ENCODE peak calls at places on chromosomes 12 and 14, in five cellular contexts. N is breast epithelium, T is astrocyte, I is pancreas, E is endothelial cell of umbilical vein. U is an unnamed sample. For H3K4me1, the result is how much of the 10 kb centered on the place peaks cover.

GRCh38 chr12:28132398-28132797 is 57.9 kb upstream of the CCDC91 start:
- DNase-seq in I (no peak), E (no peak), T (no peak), N (no peak), U (no peak)

GRCh38 chr12:75727577-75727976 is 216.2 kb upstream of the KRR1 start:
- DNase-seq in I (no peak), E (no peak), T (no peak), N (no peak), U (no peak)

GRCh38 chr14:50038398-50039119 is 77.8 kb downstream of the VCPKMT start:
- DNase-seq in T (peak), I (no peak), E (no peak), N (no peak), U (no peak)

GRCh38 chr14:92759300-92759678 is 10.9 kb upstream of the LGMN start:
- DNase-seq in N (no peak), E (peak), I (no peak), T (no peak), U (no peak)

GRCh38 chr12:107377596-107378385 is 284.4 kb upstream of the CRY1 start:
- DNase-seq in I (no peak), E (no peak), T (peak), N (no peak), U (no peak)

GRCh38 chr14:79404874-79405273 is 806.4 kb downstream of the DIO2 start:
- DNase-seq in N (no peak), T (no peak), E (no peak), I (no peak), U (no peak)

GRCh38 chr14:68662395-68662794 is 130.5 kb downstream of the ZFP36L1 start:
- DNase-seq in T (no peak), N (no peak), I (peak), E (no peak), U (peak)

GRCh38 chr12:132471011-132471857 is 18.7 kb upstream of the FBRSL1 start:
- DNase-seq in E (no peak), N (no peak), I (no peak), T (no peak), U (no peak)

GRCh38 chr12:68587448-68587873 is 23.2 kb upstream of the RAP1B start:
- DNase-seq in I (no peak), N (no peak), T (peak), E (no peak), U (no peak)

GRCh38 chr14:72788255-72788654 is 105.6 kb downstream of the DPF3 start:
- DNase-seq in E (no peak), T (no peak), N (no peak), I (no peak), U (no peak)

GRCh38 chr12:50297027-50297426 is 13.7 kb upstream of the LIMA1 start:
- DNase-seq in E (peak), I (no peak), T (no peak), N (no peak), U (no peak)

DNA sequence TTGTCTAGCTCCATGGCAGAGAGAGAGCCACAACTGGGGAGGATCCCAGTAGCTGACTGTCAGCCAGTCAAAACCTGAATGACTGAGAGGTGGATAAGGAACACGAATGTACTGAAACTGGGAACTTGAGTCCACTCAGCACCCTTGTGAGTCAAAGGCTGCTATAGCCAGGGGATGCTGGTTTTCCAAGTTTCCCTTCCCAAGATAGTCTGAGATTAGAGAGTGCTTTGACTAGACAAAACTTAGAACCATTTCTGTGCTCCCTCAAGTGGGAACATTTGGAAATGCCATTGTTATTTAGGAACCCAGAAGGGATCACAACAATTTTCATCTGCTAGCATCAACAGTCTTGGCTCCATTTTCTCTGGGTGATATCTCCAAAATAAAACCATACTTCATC is 4.0 kb downstream of the PRKAG1 start:
- DNase-seq in N (no peak), T (no peak), E (no peak), I (no peak), U (no peak)
- TF ChIP-seq CTCF in N (no peak), T (peak), E (peak), I (no peak), U (no peak)

DNA sequence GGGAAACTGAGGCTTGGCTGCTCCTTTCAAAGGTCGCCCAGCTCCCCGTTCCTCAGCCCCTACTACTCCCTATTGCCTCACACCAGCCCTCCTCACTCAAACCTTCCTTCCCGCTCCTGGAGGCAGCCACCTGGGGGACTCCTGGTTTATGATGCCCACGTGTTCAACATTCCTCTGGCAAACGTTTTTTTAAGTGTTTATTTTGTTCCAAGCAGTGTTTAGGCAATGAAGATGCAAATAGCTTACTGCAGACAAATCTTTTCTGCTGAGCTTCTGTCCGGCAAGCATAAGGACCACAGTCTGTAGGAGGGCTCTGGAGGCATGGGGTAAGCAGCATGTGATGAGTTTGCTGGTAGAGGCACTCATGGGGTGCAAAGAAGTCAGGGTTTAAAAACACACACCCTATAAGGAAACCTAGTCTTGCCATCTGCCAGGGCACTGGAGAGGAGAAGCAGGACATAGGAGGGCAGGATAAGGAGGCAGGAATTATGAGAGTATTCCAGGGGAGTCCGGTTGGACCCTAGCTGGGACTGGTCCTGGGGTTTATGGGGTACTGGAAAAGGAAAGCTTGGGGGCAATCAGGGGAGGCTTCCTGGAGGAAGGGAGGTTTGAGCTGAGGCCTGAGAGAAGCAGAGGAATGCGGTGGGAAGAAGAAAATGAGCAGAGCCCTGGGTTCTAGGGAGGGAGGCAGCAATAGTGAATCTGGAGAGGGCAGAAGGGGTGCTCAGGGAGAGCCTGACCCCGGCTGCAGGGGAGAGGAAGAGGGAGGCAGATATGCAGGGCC is 123.3 kb downstream of the NCOR2 start:
- DNase-seq in N (no peak), T (no peak), I (no peak), E (no peak), U (no peak)
- H3K27ac ChIP-seq in N (peak), T (peak), I (peak), E (no peak), U (no peak)

DNA sequence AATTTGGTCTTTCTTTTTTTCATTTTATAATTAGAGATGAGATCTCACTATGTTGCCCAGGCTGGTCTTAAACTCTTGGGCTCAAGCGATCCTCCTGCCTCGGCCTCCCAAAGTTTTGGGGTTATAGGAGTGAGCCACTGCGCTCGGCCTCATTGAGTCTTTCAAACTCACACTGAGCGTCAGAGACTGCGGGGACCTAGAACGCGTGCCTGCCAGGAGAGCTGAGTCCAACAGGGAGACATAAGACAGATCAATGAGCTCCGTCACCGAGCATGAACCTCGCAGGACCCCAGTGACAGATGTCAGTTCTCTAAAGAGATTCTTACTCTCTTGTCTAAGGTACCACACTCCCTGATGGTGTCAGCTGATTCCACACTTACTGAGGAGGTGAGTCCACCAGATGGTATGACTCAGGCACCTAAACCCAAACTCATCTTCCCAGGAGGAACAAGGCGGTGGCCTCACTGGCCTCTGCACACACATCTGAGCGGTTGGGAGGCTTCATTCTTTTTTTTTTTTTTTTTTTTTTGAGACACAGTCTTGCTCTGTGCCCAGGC is 58.9 kb downstream of the CCDC88C start:
- DNase-seq in N (no peak), I (no peak), E (no peak), T (no peak), U (no peak)
- H3K4me1 ChIP-seq in N (under half), I (under half), E (under half), T (under half), U (under half)

GRCh38 chr12:64796205-64796845 is 28.1 kb upstream of the TBC1D30 start:
- DNase-seq in T (peak), I (peak), E (peak), N (no peak), U (no peak)
- TF ChIP-seq CTCF in T (peak), I (peak), E (peak), N (peak), U (peak)

DNA sequence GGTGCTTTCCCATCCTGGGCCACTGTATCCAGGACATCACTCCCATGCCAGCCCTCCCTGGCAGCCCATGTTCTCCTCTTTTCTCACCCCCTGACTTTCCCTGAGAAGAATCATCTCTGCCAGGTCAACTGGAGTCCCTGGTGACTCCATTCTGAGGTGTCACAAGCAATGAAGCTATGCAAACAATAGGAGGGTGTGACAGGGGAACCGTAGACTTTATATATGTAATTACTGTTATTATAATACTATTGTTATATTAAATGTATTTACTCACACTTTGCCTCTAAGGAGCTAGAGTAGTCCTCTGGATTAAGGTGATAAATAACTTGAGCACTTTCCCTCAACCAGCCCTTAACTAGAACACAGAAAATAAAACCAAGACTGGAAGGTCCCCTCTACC is 9.2 kb downstream of the ZNF219 start:
- DNase-seq in E (no peak), N (no peak), I (no peak), T (no peak), U (no peak)
- H3K27ac ChIP-seq in E (no peak), N (peak), I (no peak), T (no peak), U (no peak)

DNA sequence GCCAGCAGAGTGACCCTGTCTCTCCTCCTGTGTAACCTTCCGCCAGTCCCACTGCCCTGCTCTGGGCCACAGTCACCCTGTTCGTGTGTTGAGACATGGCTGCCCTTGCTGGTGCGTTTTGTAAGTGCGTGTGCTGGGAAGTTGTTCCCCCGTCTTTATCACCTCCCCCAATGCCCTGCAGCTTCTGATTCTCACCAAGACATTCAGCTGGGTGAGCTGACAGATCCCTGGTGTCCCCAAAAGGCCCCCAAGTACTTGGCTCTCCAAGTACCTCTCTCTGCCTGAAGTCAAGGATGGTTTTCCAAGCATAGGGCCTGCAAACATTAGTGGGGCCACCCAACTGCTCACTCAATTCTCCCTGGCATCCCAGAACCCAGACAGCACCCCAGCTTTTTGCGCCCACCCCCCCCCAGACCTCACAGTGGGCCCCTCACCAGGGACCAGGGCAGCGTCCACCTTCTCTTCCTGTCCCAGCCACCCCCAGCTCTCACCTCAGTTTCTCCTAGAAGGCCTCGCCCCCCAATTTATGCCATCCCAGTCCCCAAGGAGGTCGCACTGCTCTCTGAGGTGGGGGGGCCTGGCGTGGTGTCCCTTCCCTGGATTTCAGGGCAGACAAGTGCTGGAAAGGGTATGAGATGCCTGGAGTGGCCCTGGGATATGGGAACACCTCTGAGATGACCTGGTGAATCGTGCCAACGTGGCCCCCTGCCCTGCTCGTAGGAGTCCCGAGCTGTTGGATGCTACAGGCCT is 51.8 kb upstream of the EML1 start:
- DNase-seq in E (no peak), N (no peak), T (no peak), I (no peak), U (no peak)
- H3K4me1 ChIP-seq in E (under half), N (under half), T (under half), I (under half), U (under half)

DNA sequence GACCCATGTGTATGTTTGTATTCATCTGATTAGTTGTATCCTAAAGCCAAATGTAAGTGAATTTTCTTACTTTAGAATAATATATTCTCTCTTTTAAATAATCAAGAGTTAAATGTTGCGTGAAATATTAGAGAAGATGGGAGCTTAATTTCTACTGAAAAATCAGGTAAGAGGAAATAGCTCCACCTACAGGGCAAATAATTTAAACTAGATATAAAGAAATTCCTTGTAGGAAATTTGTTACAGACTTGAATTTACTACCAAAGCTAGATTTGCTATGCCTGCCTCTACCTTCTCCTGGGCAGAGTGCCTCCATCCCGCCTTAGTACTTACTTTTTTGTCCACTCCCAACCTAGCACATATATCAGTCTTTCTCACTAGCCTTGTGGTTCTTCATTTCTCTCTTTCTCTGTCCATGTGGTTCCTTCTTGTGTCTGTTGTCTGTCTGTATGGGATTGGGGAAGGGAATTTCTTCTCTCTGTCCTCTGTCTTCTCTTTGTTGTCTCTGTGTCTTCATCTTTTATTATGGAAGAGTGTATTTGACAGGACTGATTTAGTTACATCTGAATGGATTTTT is 44.7 kb downstream of the PALS1 start:
- DNase-seq in N (no peak), I (no peak), T (peak), E (peak), U (no peak)
- TF ChIP-seq CTCF in N (peak), I (peak), T (peak), E (peak), U (peak)

GRCh38 chr12:9732966-9733461 is at the start of gene CLECL1:
- DNase-seq in I (no peak), E (no peak), N (no peak), T (no peak), U (no peak)
- H3K27ac ChIP-seq in I (no peak), E (no peak), N (no peak), T (no peak), U (peak)

GRCh38 chr14:81478446-81478845 is 55.2 kb downstream of the SEL1L start:
- DNase-seq in I (no peak), N (no peak), E (no peak), T (no peak), U (no peak)
- H3K4me1 ChIP-seq in I (under half), N (under half), E (under half), T (under half), U (under half)

GRCh38 chr12:119676022-119676421 is 8.1 kb downstream of the PRKAB1 start:
- DNase-seq in E (no peak), I (no peak), N (no peak), T (no peak), U (no peak)

GRCh38 chr12:119674560-119674959 is 6.6 kb downstream of the PRKAB1 start:
- DNase-seq in I (no peak), E (no peak), T (no peak), N (no peak), U (no peak)

GRCh38 chr12:119678459-119678858 is 10.5 kb downstream of the PRKAB1 start:
- DNase-seq in E (no peak), T (peak), N (no peak), I (no peak), U (no peak)

GRCh38 chr12:119679081-119679480 is 11.1 kb downstream of the PRKAB1 start:
- DNase-seq in E (no peak), T (no peak), I (no peak), N (no peak), U (no peak)

GRCh38 chr12:119676573-119676972 is 8.6 kb downstream of the PRKAB1 start:
- DNase-seq in N (no peak), I (no peak), T (no peak), E (no peak), U (no peak)
- TF ChIP-seq CTCF in N (no peak), I (no peak), T (no peak), E (no peak), U (no peak)